ENCODE peak calls at places on chromosome 4, in ten cellular contexts. X is upper lobe of left lung, V is uterus, S is heart left ventricle, U is stomach, Y is prostate gland, C is esophagus muscularis mucosa, F is sigmoid colon, Q is body of pancreas, I is tibial nerve. W is an unnamed sample.

GRCh38 chr4:125115941-125116340 is 198.8 kb upstream of the FAT4 start:
- DNase-seq in X (no peak), V (no peak), S (no peak), U (no peak), Y (no peak), C (no peak), F (no peak), Q (no peak), I (no peak), W (no peak)

GRCh38 chr4:140298001-140298400 is 75.4 kb upstream of the SCOC start:
- DNase-seq in X (no peak), V (no peak), S (no peak), U (no peak), Y (no peak), C (no peak), F (no peak), Q (no peak), I (no peak), W (no peak)

GRCh38 chr4:15451866-15452765 is 17.6 kb upstream of the CC2D2A start:
- DNase-seq in X (no peak), V (no peak), S (no peak), U (no peak), Y (no peak), C (peak; percentile 79), F (peak; percentile 66), Q (no peak), I (peak; percentile 50), W (peak; percentile 44)

GRCh38 chr4:3867403-3868100 is 101.4 kb downstream of the ADRA2C start:
- DNase-seq in X (peak; percentile 63), V (no peak), S (no peak), U (no peak), Y (no peak), C (no peak), F (peak; percentile 43), Q (no peak), I (no peak), W (no peak)

GRCh38 chr4:139167774-139168444 is 9.1 kb downstream of the ELF2 start:
- DNase-seq in X (no peak), V (no peak), S (no peak), U (no peak), Y (no peak), C (no peak), F (no peak), Q (no peak), I (peak; percentile 31), W (no peak)

GRCh38 chr4:188437535-188437934 is 298.3 kb downstream of the TRIML1 start:
- DNase-seq in X (no peak), V (no peak), S (no peak), U (no peak), Y (no peak), C (no peak), F (no peak), Q (no peak), I (no peak), W (no peak)

GRCh38 chr4:38099908-38100407 is 139.8 kb downstream of the PTTG2 start:
- DNase-seq in X (no peak), V (no peak), S (no peak), U (no peak), Y (no peak), C (no peak), F (no peak), Q (no peak), I (no peak), W (no peak)

GRCh38 chr4:63919636-63920365 is 489.4 kb downstream of the TECRL start:
- DNase-seq in X (no peak), V (no peak), S (no peak), U (no peak), Y (no peak), C (peak; percentile 47), F (peak; percentile 26), Q (no peak), I (no peak), W (no peak)

GRCh38 chr4:165842684-165843083 is 30.4 kb upstream of the TLL1 start:
- DNase-seq in X (no peak), V (no peak), S (no peak), U (no peak), Y (no peak), C (no peak), F (no peak), Q (no peak), I (no peak), W (no peak)

GRCh38 chr4:155559915-155560314 is 106.7 kb upstream of the GUCY1A1 start:
- DNase-seq in X (no peak), V (no peak), S (no peak), U (no peak), Y (no peak), C (no peak), F (no peak), Q (no peak), I (no peak), W (no peak)

GRCh38 chr4:120304801-120305200 is 238.2 kb upstream of the MAD2L1 start:
- DNase-seq in X (no peak), V (no peak), S (no peak), U (no peak), Y (no peak), C (no peak), F (no peak), Q (no peak), I (no peak), W (no peak)

GRCh38 chr4:65670331-65671031 is at the start of gene EPHA5:
- DNase-seq in X (peak; percentile 88), V (peak; percentile 20), S (peak; percentile 43), U (peak; percentile 66), Y (peak; percentile 69), C (no peak), F (peak; percentile 78), Q (peak; percentile 66), I (peak; percentile 58), W (peak; percentile 8)

GRCh38 chr4:108889696-108890475 is 127.0 kb upstream of the ETNPPL start:
- DNase-seq in X (no peak), V (no peak), S (no peak), U (no peak), Y (no peak), C (no peak), F (no peak), Q (no peak), I (no peak), W (no peak)

GRCh38 chr4:76570141-76570989 is 135.3 kb downstream of the SHROOM3 start:
- DNase-seq in X (no peak), V (no peak), S (no peak), U (no peak), Y (no peak), C (no peak), F (no peak), Q (peak; percentile 57), I (no peak), W (no peak)

GRCh38 chr4:180058731-180059215 is 2184.4 kb upstream of the TENM3 start:
- DNase-seq in X (peak; percentile 89), V (no peak), S (peak; percentile 7), U (no peak), Y (peak; percentile 14), C (no peak), F (no peak), Q (peak; percentile 74), I (no peak), W (no peak)
- TF ChIP-seq POLR2A in X (no peak), V (no peak), S (no peak), U (no peak), Y (no peak), C (no peak), F (no peak), Q (peak; percentile 59), I (no peak), W (no peak)

DNA sequence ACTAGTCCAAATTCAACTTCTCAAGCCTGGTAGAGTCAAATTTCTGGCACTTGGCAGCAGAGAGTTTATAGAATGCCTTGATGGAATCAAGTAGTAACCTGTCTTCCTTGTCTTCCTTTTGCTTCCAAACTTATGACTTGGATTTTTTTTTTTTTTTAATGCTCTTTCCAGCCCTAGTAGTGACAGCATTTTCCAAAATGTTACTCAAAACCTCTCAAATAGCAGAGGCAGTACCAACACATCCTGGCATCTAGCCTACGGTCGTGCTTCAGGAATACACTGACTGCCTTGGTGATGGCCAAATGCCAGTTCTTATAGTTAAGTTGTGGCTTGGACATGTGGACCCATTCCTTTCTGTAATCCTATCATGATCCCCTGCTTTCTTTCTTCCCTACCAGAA is 46.0 kb downstream of the GALNT7 start:
- DNase-seq in X (no peak), V (no peak), S (no peak), U (peak; percentile 40), Y (peak; percentile 60), C (no peak), F (no peak), Q (peak; percentile 40), I (no peak), W (no peak)
- H3K9me3 ChIP-seq in X (no peaks in the 10 kb centered on the region), V (no peaks in the 10 kb centered on the region), S (no peaks in the 10 kb centered on the region), U (no peaks in the 10 kb centered on the region), Y (no peaks in the 10 kb centered on the region), C (no peaks in the 10 kb centered on the region), F (no peaks in the 10 kb centered on the region), Q (no peaks in the 10 kb centered on the region), I (no peaks in the 10 kb centered on the region), W (no peaks in the 10 kb centered on the region)

GRCh38 chr4:88591787-88592599 is at the start of gene HERC3:
- DNase-seq in X (peak; percentile 98), V (peak; percentile 86), S (peak; percentile 94), U (peak; percentile 94), Y (peak; percentile 91), C (peak; percentile 97), F (peak; percentile 95), Q (peak; percentile 93), I (peak; percentile 81), W (peak; percentile 92)
- TF ChIP-seq POLR2A in X (peak; percentile 71), V (peak; percentile 60), S (peak; percentile 71), U (no peak), Y (peak; percentile 78), C (peak; percentile 6), F (peak; percentile 23), Q (peak; percentile 76), I (no peak), W (peak; percentile 68)

GRCh38 chr4:25696409-25696808 is 40.8 kb downstream of the SLC34A2 start:
- DNase-seq in X (no peak), V (no peak), S (no peak), U (no peak), Y (no peak), C (no peak), F (no peak), Q (no peak), I (no peak), W (no peak)

GRCh38 chr4:25697516-25697915 is 41.9 kb downstream of the SLC34A2 start:
- DNase-seq in X (no peak), V (no peak), S (no peak), U (no peak), Y (no peak), C (no peak), F (no peak), Q (no peak), I (no peak), W (no peak)

DNA sequence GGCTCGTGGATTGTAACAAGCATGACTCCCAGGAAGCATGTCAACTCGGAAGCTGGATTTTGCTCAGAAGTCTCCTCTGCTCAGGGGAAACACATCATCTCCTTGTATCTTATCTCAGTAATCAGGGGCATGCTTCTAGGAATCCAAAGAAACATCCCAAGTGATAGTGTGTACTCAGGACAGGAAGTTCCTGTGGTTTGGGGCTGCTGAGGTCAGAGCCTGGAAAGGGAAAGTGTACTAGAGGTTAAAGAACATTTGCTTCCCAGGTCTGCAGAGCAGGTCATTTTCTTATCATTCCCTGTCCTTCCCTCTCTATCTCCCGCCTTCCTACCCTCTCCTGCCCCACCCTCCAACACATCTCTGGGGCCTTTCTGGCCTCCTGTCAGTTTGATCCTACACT is 38.8 kb downstream of the SLC34A2 start:
- DNase-seq in X (no peak), V (no peak), S (no peak), U (no peak), Y (no peak), C (no peak), F (no peak), Q (no peak), I (no peak), W (no peak)
- H3K9me3 ChIP-seq in X (no peaks in the 10 kb centered on the region), V (peaks cover 6% of the 10 kb centered on the region), S (no peaks in the 10 kb centered on the region), U (peaks cover 7% of the 10 kb centered on the region), Y (no peaks in the 10 kb centered on the region), C (peaks cover 10% of the 10 kb centered on the region), F (no peaks in the 10 kb centered on the region), Q (peaks cover 8% of the 10 kb centered on the region), I (no peaks in the 10 kb centered on the region), W (no peaks in the 10 kb centered on the region)

W was measured in gastrocnemius medialis.